ENCODE peak calls at places on chromosomes 5 and 9, in nine cellular contexts. P is spleen, N is IMR-90, O is prostate gland, F is Peyer's patch, J is suprapubic skin, H is ovary, D is uterus, Y is adrenal gland. U is an unnamed sample.

GRCh38 chr5:92215116-92215515 is 832.0 kb upstream of the ARRDC3 start:
- DNase-seq in P (no peak), F (no peak), N (no peak), Y (no peak), O (no peak), H (no peak), J (no peak), D (no peak), U (peak; percentile 51)

GRCh38 chr9:37290881-37291485 is 131.5 kb upstream of the GRHPR start:
- DNase-seq in F (no peak), H (no peak), P (no peak), N (peak; percentile 88), J (no peak), Y (no peak), D (no peak), O (no peak), U (no peak)

GRCh38 chr9:8564960-8565359 is 765.4 kb upstream of the DMAC1 start:
- DNase-seq in N (no peak), H (no peak), F (no peak), J (no peak), P (no peak), Y (no peak), D (no peak), O (no peak), U (no peak)

GRCh38 chr5:120443607-120444006 is 20.5 kb upstream of the PRR16 start:
- DNase-seq in P (no peak), F (no peak), O (no peak), Y (no peak), J (no peak), D (no peak), N (no peak), H (no peak), U (no peak)

GRCh38 chr5:180104131-180104530 is 32.6 kb upstream of the RNF130 start:
- DNase-seq in J (peak; percentile 38), D (no peak), Y (no peak), O (no peak), F (peak; percentile 8), N (no peak), P (peak; percentile 18), H (no peak), U (no peak)

GRCh38 chr5:91469517-91470165 is 86.5 kb upstream of the ARRDC3 start:
- DNase-seq in D (no peak), O (no peak), F (no peak), H (no peak), P (no peak), N (no peak), Y (peak; percentile 20), J (no peak), U (peak; percentile 30)

GRCh38 chr5:10118150-10118549 is 131.5 kb downstream of the ATPSCKMT start:
- DNase-seq in O (peak; percentile 42), H (no peak), N (no peak), J (no peak), F (no peak), D (no peak), Y (no peak), P (no peak), U (no peak)

GRCh38 chr9:86321373-86321772 is 32.8 kb downstream of the TUT7 start:
- DNase-seq in N (peak; percentile 84), H (no peak), Y (peak; percentile 18), F (no peak), J (no peak), P (no peak), D (no peak), O (no peak), U (no peak)

GRCh38 chr5:175603987-175604739 is 53.7 kb upstream of the HRH2 start:
- DNase-seq in O (no peak), J (no peak), F (no peak), D (no peak), Y (no peak), N (no peak), H (no peak), P (no peak), U (no peak)

GRCh38 chr5:145247745-145248040 is 587.4 kb downstream of the PRELID2 start:
- DNase-seq in Y (no peak), N (peak; percentile 14), F (no peak), P (no peak), H (no peak), O (no peak), D (no peak), J (no peak), U (no peak)

GRCh38 chr5:88488566-88488965 is 219.9 kb upstream of the TMEM161B start:
- DNase-seq in P (no peak), N (no peak), F (no peak), H (no peak), O (no peak), Y (no peak), J (no peak), D (no peak), U (no peak)

GRCh38 chr9:99680191-99680590 is 141.5 kb upstream of the NR4A3 start:
- DNase-seq in Y (no peak), F (no peak), H (no peak), J (no peak), D (no peak), P (no peak), O (no peak), N (peak; percentile 75), U (no peak)

GRCh38 chr9:33130961-33131360 is 36.2 kb downstream of the B4GALT1 start:
- DNase-seq in H (no peak), F (no peak), J (peak; percentile 70), D (no peak), O (no peak), P (peak; percentile 67), N (no peak), Y (no peak), U (no peak)

GRCh38 chr9:33130501-33130900 is 36.6 kb downstream of the B4GALT1 start:
- DNase-seq in H (no peak), J (peak; percentile 55), F (no peak), O (no peak), P (peak; percentile 57), N (peak; percentile 46), D (no peak), Y (no peak), U (no peak)

GRCh38 chr9:33128570-33128969 is 38.6 kb downstream of the B4GALT1 start:
- DNase-seq in J (peak; percentile 55), P (peak; percentile 62), O (no peak), F (no peak), N (no peak), H (no peak), D (no peak), Y (no peak), U (no peak)

GRCh38 chr9:33129251-33129885 is 37.8 kb downstream of the B4GALT1 start:
- DNase-seq in Y (no peak), H (no peak), F (no peak), N (no peak), O (no peak), J (peak; percentile 44), D (no peak), P (peak; percentile 67), U (no peak)

DNA sequence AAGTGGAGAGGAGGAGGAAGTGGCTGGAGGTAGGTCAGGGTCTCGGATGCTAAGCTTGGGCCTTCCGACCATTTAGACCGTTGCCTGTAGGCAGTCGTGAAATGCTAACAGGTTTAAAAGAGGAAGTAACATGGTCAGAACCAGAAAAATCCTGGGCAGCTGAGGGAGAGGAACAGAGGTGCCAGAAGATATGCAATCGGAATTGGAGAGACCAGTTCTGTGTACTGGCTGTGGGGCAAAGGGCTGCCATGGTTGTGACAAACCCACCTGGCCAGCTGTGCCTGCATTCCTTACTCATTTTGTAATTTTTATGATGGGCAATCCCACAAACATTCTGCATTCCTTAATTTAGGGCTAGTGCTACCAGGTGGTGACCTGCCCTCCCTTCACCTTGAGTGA is 37.3 kb downstream of the B4GALT1 start:
- DNase-seq in H (no peak), D (no peak), O (no peak), P (peak; percentile 51), N (no peak), J (peak; percentile 28), Y (no peak), F (no peak), U (no peak)
- H3K36me3 ChIP-seq in H (no peaks in the 10 kb centered on the region), D (no peaks in the 10 kb centered on the region), O (no peaks in the 10 kb centered on the region), P (peaks cover 92% of the 10 kb centered on the region), N (peaks cover 43% of the 10 kb centered on the region), J (peaks cover 42% of the 10 kb centered on the region), Y (no peaks in the 10 kb centered on the region), F (peaks cover 45% of the 10 kb centered on the region), U (no peaks in the 10 kb centered on the region)

GRCh38 chr5:181261320-181262085 is 560 bp upstream of the TRIM52 start:
- DNase-seq in N (peak; percentile 50), P (peak; percentile 94), Y (peak; percentile 69), F (peak; percentile 93), J (peak; percentile 90), H (peak; percentile 75), O (peak; percentile 62), D (peak; percentile 62), U (peak; percentile 82)
- TF ChIP-seq POLR2A in N (peak; percentile 69), P (peak; percentile 49), Y (peak; percentile 77), F (peak; percentile 76), J (peak; percentile 61), H (peak; percentile 15), O (peak; percentile 59), D (peak; percentile 38), U (no peak)

GRCh38 chr5:172620506-172620905 is 20.6 kb upstream of the NEURL1B start:
- DNase-seq in P (peak; percentile 30), Y (no peak), O (no peak), F (no peak), J (no peak), D (no peak), H (no peak), N (no peak), U (no peak)

GRCh38 chr5:172616730-172617129 is 24.3 kb upstream of the NEURL1B start:
- DNase-seq in J (no peak), N (peak; percentile 49), D (peak; percentile 65), P (peak; percentile 67), Y (peak; percentile 44), O (no peak), H (peak; percentile 83), F (no peak), U (peak; percentile 36)

GRCh38 chr5:172616136-172616535 is 24.9 kb upstream of the NEURL1B start:
- DNase-seq in Y (no peak), F (no peak), D (no peak), P (no peak), O (no peak), N (no peak), J (no peak), H (no peak), U (no peak)

GRCh38 chr5:172618574-172619365 is 22.3 kb upstream of the NEURL1B start:
- DNase-seq in J (no peak), D (no peak), N (no peak), O (no peak), P (peak; percentile 7), F (no peak), Y (no peak), H (peak; percentile 19), U (no peak)

DNA sequence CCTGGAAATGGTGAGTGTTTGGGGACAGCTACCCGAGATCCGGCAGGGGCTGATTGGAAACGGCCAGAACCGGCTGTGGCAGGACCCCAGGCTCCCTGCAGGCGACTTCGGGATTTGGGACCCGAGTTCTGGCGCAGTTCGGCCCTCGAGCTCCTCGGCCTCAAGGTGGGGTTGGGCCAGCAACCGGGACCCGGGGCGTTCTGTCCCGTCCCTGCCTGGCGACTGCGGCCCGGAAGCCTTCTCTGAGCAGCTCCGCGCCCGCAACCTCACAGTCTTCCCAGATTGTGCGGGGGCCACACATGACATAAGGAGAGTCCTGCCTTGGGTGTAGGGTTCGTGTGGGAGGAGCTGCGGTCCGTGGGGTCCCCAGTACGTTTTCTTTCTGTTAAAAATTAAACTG is 23.2 kb upstream of the NEURL1B start:
- DNase-seq in F (no peak), D (no peak), N (no peak), P (peak; percentile 63), O (no peak), J (no peak), H (peak; percentile 40), Y (no peak), U (no peak)
- H3K36me3 ChIP-seq in F (no peaks in the 10 kb centered on the region), D (no peaks in the 10 kb centered on the region), N (no peaks in the 10 kb centered on the region), P (no peaks in the 10 kb centered on the region), O (no peaks in the 10 kb centered on the region), J (no peaks in the 10 kb centered on the region), H (no peaks in the 10 kb centered on the region), Y (no peaks in the 10 kb centered on the region), U (no peaks in the 10 kb centered on the region)

GRCh38 chr9:87481890-87482855 is 15.5 kb upstream of the DAPK1 start:
- DNase-seq in N (no peak), O (no peak), P (no peak), H (no peak), F (no peak), Y (no peak), D (no peak), J (no peak), U (no peak)
- TF ChIP-seq POLR2A in N (no peak), O (no peak), P (no peak), H (no peak), F (no peak), Y (no peak), D (no peak), J (no peak), U (no peak)